ENCODE peak calls at places on chromosomes 5 and 9, in five cellular contexts. C, M, E, Q and O are unnamed samples.

GRCh38 chr9:137860361-137860760 is 17.2 kb upstream of the CACNA1B start:
- DNase-seq in M (no peak), C (no peak), E (no peak), Q (no peak), O (no peak)

GRCh38 chr5:179765400-179765799 is 28.4 kb upstream of the LTC4S start:
- DNase-seq in C (no peak), Q (peak), M (peak), E (no peak), O (no peak)

GRCh38 chr5:150488519-150489357 is 19.2 kb upstream of the NDST1 start:
- DNase-seq in C (no peak), Q (peak), E (peak), M (peak), O (no peak)

GRCh38 chr5:55226027-55226933 is 835 bp downstream of the MCIDAS start:
- DNase-seq in Q (no peak), E (no peak), C (peak), M (peak), O (peak)

GRCh38 chr5:10856646-10857332 is 95.8 kb upstream of the DAP start:
- DNase-seq in Q (no peak), M (no peak), C (peak), E (peak), O (no peak)

GRCh38 chr9:26033346-26033745 is 355.1 kb upstream of the TUSC1 start:
- DNase-seq in C (no peak), E (no peak), M (no peak), Q (no peak), O (no peak)

GRCh38 chr9:15714746-15715145 is 161.9 kb downstream of the CCDC171 start:
- DNase-seq in C (no peak), M (no peak), E (no peak), Q (no peak), O (no peak)

GRCh38 chr9:134443169-134444039 is 117.1 kb downstream of the RXRA start:
- DNase-seq in M (peak), C (peak), E (peak), Q (peak), O (peak)